ENCODE peak calls at places on chromosome 1, in six cellular contexts. H is CD8-positive, alpha-beta memory T cell; B is cardiac muscle cell; X is stimulated activated effector memory CD8-positive, alpha-beta T cell treated with anti-CD3 and anti-CD28 coated beads, Interleukin-12 subunit alpha, Interleukin-12 subunit beta, amount 100 ng/mL, for 72 hours; O is epithelial cell of esophagus; V is HFF-Myc. Y is an unnamed sample.

GRCh38 chr1:172002725-172003345 is 161.5 kb downstream of the DNM3 start:
- DNase-seq in V (no peak), H (no peak), X (no peak), O (peak), B (peak), Y (peak)

GRCh38 chr1:19432943-19433609 is 52.3 kb downstream of the CAPZB start:
- DNase-seq in O (no peak), B (peak), H (no peak), V (peak), X (no peak), Y (peak)

GRCh38 chr1:18572022-18572920 is 58.4 kb upstream of the PAX7 start:
- DNase-seq in V (no peak), H (no peak), X (no peak), B (no peak), O (no peak), Y (no peak)

GRCh38 chr1:54289061-54289938 is 89.3 kb downstream of the MRPL37 start:
- DNase-seq in X (no peak), B (no peak), O (no peak), H (no peak), V (no peak), Y (no peak)

GRCh38 chr1:19654386-19654785 is 10.3 kb downstream of the NBL1 start:
- DNase-seq in H (no peak), B (no peak), V (no peak), X (no peak), O (peak), Y (no peak)

GRCh38 chr1:198101716-198102453 is 54.9 kb upstream of the NEK7 start:
- DNase-seq in X (no peak), B (no peak), O (no peak), V (no peak), H (no peak), Y (peak)

GRCh38 chr1:51237313-51237700 is 1.2 kb downstream of the RNF11 start:
- DNase-seq in O (peak), H (no peak), B (no peak), X (no peak), V (no peak), Y (no peak)

GRCh38 chr1:41695118-41695517 is 210.6 kb upstream of the EDN2 start:
- DNase-seq in H (no peak), O (peak), B (no peak), V (no peak), X (no peak), Y (no peak)

GRCh38 chr1:183251101-183251958 is 65.3 kb downstream of the LAMC2 start:
- DNase-seq in H (no peak), V (no peak), O (no peak), X (no peak), B (no peak), Y (no peak)

GRCh38 chr1:212488436-212489283 is 55.9 kb downstream of the NENF start:
- DNase-seq in X (no peak), V (no peak), H (no peak), O (peak), B (no peak), Y (peak)

GRCh38 chr1:99855914-99856450 is 5.8 kb downstream of the AGL start:
- DNase-seq in V (no peak), B (no peak), H (no peak), X (no peak), O (no peak), Y (no peak)

GRCh38 chr1:244056602-244057001 is 5.5 kb downstream of the ZBTB18 start:
- DNase-seq in V (no peak), X (no peak), O (no peak), H (no peak), B (no peak), Y (no peak)

GRCh38 chr1:63635681-63636080 is 42.5 kb downstream of the PGM1 start:
- DNase-seq in X (no peak), H (no peak), V (no peak), B (no peak), O (no peak), Y (no peak)

GRCh38 chr1:156100205-156100995 is 14.1 kb upstream of the LMNA start:
- DNase-seq in O (peak), V (no peak), H (no peak), X (no peak), B (no peak), Y (no peak)

GRCh38 chr1:236913371-236914037 is 90.7 kb downstream of the MT1HL1 start:
- DNase-seq in O (peak), V (no peak), X (no peak), B (no peak), H (no peak), Y (no peak)

GRCh38 chr1:95257758-95258157 is 23.7 kb downstream of the RWDD3 start:
- DNase-seq in X (no peak), B (no peak), H (no peak), V (no peak), O (no peak), Y (no peak)

GRCh38 chr1:20484526-20485462 is 1.2 kb downstream of the CAMK2N1 start:
- DNase-seq in V (no peak), B (no peak), O (no peak), X (no peak), H (no peak), Y (no peak)

GRCh38 chr1:98661544-98662353 is at the start of gene SNX7:
- DNase-seq in O (peak), B (peak), H (no peak), X (no peak), V (no peak), Y (peak)

GRCh38 chr1:229114315-229114714 is 156.6 kb upstream of the RAB4A start:
- DNase-seq in H (no peak), X (no peak), V (no peak), B (no peak), O (no peak), Y (no peak)

Y was measured in activated CD8-positive, alpha-beta T cell treated with anti-CD3 and anti-CD28 coated beads for 36 hours.